ENCODE peak calls at places on chromosomes 3 and 15, in seven cellular contexts. N is sigmoid colon; Z is iPS DF 6.9; L is right atrium auricular region; U is breast epithelium; Q is CD4-positive, alpha-beta memory T cell; A is IMR-90. V is an unnamed sample. For H3K4me1, the result is how much of the 10 kb centered on the place peaks cover.

GRCh38 chr3:167777356-167777755 is 41.8 kb downstream of the SERPINI1 start:
- DNase-seq in N (no peak), Z (no peak), L (no peak), U (no peak), Q (no peak), A (no peak), V (no peak)

GRCh38 chr3:5317572-5317971 is 130.1 kb downstream of the EDEM1 start:
- DNase-seq in N (no peak), Z (no peak), L (no peak), U (no peak), Q (no peak), A (peak), V (no peak)

GRCh38 chr15:99120050-99120777 is 15.3 kb downstream of the SYNM start:
- DNase-seq in N (peak), Z (no peak), L (no peak), U (no peak), Q (no peak), A (no peak), V (no peak)

GRCh38 chr3:142972092-142972753 is 8.7 kb upstream of the PAQR9 start:
- DNase-seq in N (no peak), Z (no peak), L (no peak), U (no peak), Q (no peak), A (no peak), V (no peak)

GRCh38 chr3:193335031-193335430 is 43.5 kb downstream of the ATP13A5 start:
- DNase-seq in N (no peak), Z (no peak), L (no peak), U (no peak), Q (no peak), A (no peak), V (no peak)

GRCh38 chr3:29331830-29332637 is 51.2 kb downstream of the RBMS3 start:
- DNase-seq in N (no peak), Z (no peak), L (no peak), U (no peak), Q (no peak), A (no peak), V (no peak)

GRCh38 chr3:23183731-23184130 is 19.4 kb upstream of the UBE2E2 start:
- DNase-seq in N (no peak), Z (peak), L (no peak), U (no peak), Q (no peak), A (peak), V (no peak)

GRCh38 chr3:118267588-118267987 is 767.1 kb downstream of the IGSF11 start:
- DNase-seq in N (no peak), Z (no peak), L (no peak), U (no peak), Q (no peak), A (no peak), V (no peak)

GRCh38 chr15:40307421-40308165 is at the start of gene PLCB2:
- DNase-seq in N (peak), Z (no peak), L (no peak), U (no peak), Q (peak), A (no peak), V (peak)

GRCh38 chr3:155101398-155101797 is 21.3 kb downstream of the MME start:
- DNase-seq in N (no peak), Z (no peak), L (no peak), U (no peak), Q (no peak), A (peak), V (no peak)

GRCh38 chr3:853489-853888 is 239.3 kb upstream of the CNTN6 start:
- DNase-seq in N (no peak), Z (no peak), L (no peak), U (no peak), Q (no peak), A (no peak), V (no peak)

GRCh38 chr15:68817304-68818087 is 3.2 kb downstream of the ANP32A start:
- DNase-seq in N (peak), Z (no peak), L (no peak), U (peak), Q (peak), A (peak), V (peak)

GRCh38 chr3:23663246-23663645 is 142.5 kb upstream of the UBE2E1 start:
- DNase-seq in N (peak), Z (no peak), L (no peak), U (no peak), Q (no peak), A (no peak), V (no peak)

GRCh38 chr3:152772622-152773021 is 62.3 kb upstream of the P2RY1 start:
- DNase-seq in N (no peak), Z (no peak), L (no peak), U (no peak), Q (no peak), A (no peak), V (no peak)

GRCh38 chr3:99499235-99499798 is 139.1 kb upstream of the COL8A1 start:
- DNase-seq in N (no peak), Z (peak), L (no peak), U (no peak), Q (no peak), A (peak), V (no peak)

GRCh38 chr15:101481381-101481705 is 8.2 kb downstream of the PCSK6 start:
- DNase-seq in N (no peak), Z (no peak), L (no peak), U (no peak), Q (no peak), A (no peak), V (no peak)

GRCh38 chr15:98794754-98795153 is 146.4 kb downstream of the IGF1R start:
- DNase-seq in N (no peak), Z (no peak), L (no peak), U (no peak), Q (no peak), A (peak), V (no peak)

GRCh38 chr3:86563358-86563970 is 427.5 kb downstream of the VGLL3 start:
- DNase-seq in N (no peak), Z (no peak), L (no peak), U (no peak), Q (no peak), A (peak), V (no peak)

GRCh38 chr3:172726370-172726769 is 15.5 kb upstream of the NCEH1 start:
- DNase-seq in N (no peak), Z (no peak), L (no peak), U (no peak), Q (no peak), A (peak), V (no peak)

GRCh38 chr3:10511809-10512494 is 6.6 kb upstream of the ATP2B2 start:
- DNase-seq in N (no peak), Z (no peak), L (no peak), U (no peak), Q (no peak), A (peak), V (peak)

GRCh38 chr3:14244521-14244920 is 65.9 kb downstream of the LSM3 start:
- DNase-seq in N (no peak), Z (no peak), L (peak), U (no peak), Q (no peak), A (no peak), V (no peak)

GRCh38 chr15:31489801-31490646 is 163.4 kb downstream of the KLF13 start:
- DNase-seq in N (peak), Z (no peak), L (peak), U (no peak), Q (peak), A (peak), V (peak)

GRCh38 chr3:143865302-143865701 is 17.0 kb upstream of the SLC9A9 start:
- DNase-seq in N (no peak), Z (no peak), L (no peak), U (no peak), Q (no peak), A (peak), V (no peak)

GRCh38 chr3:32186097-32186496 is 52.4 kb upstream of the CMTM8 start:
- DNase-seq in N (no peak), Z (no peak), L (no peak), U (no peak), Q (no peak), A (no peak), V (no peak)

GRCh38 chr3:179415377-179415776 is 35.9 kb downstream of the GNB4 start:
- DNase-seq in N (no peak), Z (no peak), L (no peak), U (no peak), Q (no peak), A (no peak), V (no peak)

GRCh38 chr3:179410999-179411398 is 40.3 kb downstream of the GNB4 start:
- DNase-seq in N (no peak), Z (no peak), L (no peak), U (no peak), Q (no peak), A (no peak), V (no peak)

GRCh38 chr3:179418610-179419009 is 32.7 kb downstream of the GNB4 start:
- DNase-seq in N (no peak), Z (no peak), L (no peak), U (no peak), Q (no peak), A (no peak), V (no peak)

GRCh38 chr3:179416681-179417080 is 34.6 kb downstream of the GNB4 start:
- DNase-seq in N (no peak), Z (no peak), L (no peak), U (no peak), Q (no peak), A (peak), V (no peak)

DNA sequence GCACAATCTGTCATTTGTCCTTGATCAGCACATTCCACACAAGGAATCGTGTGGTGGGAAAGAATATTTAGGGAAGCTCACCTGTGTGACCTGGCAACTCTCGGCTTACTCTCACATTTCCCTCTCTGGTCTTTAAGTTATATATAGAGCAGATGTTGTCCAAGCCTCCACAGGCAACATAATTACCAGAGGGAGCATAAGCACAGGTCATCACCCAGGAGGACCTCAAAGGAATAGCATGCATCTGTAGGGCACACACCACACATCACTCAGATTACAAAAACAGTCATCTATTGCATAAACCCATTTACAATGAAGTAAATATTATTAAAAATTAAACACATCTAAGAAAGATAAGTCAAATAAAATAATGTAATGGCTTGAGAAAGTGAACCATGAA is 36.5 kb downstream of the GNB4 start:
- DNase-seq in N (no peak), Z (no peak), L (no peak), U (no peak), Q (no peak), A (no peak), V (no peak)
- H3K27ac ChIP-seq in N (no peak), Z (no peak), L (peak), U (no peak), Q (no peak), A (no peak), V (no peak)

GRCh38 chr3:73603771-73604171 is 21.0 kb downstream of the PDZRN3 start:
- DNase-seq in N (peak), Z (no peak), L (no peak), U (no peak), Q (no peak), A (peak), V (no peak)
- H3K4me1 ChIP-seq in N (half or more), Z (under half), L (half or more), U (under half), Q (under half), A (under half), V (under half)

GRCh38 chr15:61075741-61076140 is 153.4 kb downstream of the RORA start:
- DNase-seq in N (no peak), Z (no peak), L (no peak), U (no peak), Q (no peak), A (no peak), V (no peak)
- H3K4me3 ChIP-seq in N (no peak), Z (no peak), L (no peak), U (no peak), Q (no peak), A (no peak), V (no peak)

GRCh38 chr3:158739661-158740060 is 7.4 kb upstream of the RARRES1 start:
- DNase-seq in N (no peak), Z (no peak), L (no peak), U (no peak), Q (no peak), A (no peak), V (no peak)
- H3K27ac ChIP-seq in N (no peak), Z (no peak), L (no peak), U (peak), Q (no peak), A (no peak), V (no peak)

GRCh38 chr3:124833710-124834332 is 53.3 kb downstream of the ITGB5 start:
- DNase-seq in N (no peak), Z (no peak), L (no peak), U (no peak), Q (no peak), A (no peak), V (no peak)

GRCh38 chr3:124832782-124833709 is 54.1 kb downstream of the ITGB5 start:
- DNase-seq in N (no peak), Z (no peak), L (no peak), U (no peak), Q (no peak), A (peak), V (no peak)

GRCh38 chr3:124829819-124830554 is 57.2 kb downstream of the ITGB5 start:
- DNase-seq in N (peak), Z (no peak), L (peak), U (no peak), Q (no peak), A (no peak), V (no peak)

GRCh38 chr3:124829175-124829818 is 57.9 kb downstream of the ITGB5 start:
- DNase-seq in N (no peak), Z (no peak), L (peak), U (no peak), Q (no peak), A (no peak), V (no peak)

DNA sequence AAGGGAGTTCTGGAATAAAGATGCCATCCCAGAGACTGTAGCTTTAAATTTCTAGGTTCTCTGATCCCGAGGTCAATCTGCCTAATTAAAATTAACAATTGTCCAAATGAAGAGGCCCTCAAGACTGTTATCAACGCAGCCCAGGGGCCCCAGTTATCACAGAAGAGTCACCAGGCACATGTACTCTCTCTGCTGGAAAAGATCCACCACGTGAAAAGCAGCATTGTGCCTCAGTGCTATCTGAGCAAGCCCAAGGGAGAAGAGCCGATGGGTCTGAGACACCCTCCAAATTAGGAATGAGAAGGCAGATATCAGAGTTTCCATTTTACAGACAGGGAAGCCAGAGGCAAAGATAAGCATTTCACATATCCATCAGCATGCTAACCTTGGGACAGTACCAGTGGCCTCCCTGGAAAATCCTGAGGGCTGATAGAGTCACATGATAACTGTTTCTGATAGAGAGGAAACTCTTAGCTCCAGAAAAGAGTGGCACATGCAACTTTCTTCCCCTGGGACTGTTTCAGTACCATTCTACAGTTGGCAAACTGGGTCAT is 55.5 kb downstream of the ITGB5 start:
- DNase-seq in N (no peak), Z (no peak), L (peak), U (no peak), Q (no peak), A (no peak), V (no peak)
- H3K4me1 ChIP-seq in N (half or more), Z (under half), L (half or more), U (under half), Q (under half), A (under half), V (under half)

DNA sequence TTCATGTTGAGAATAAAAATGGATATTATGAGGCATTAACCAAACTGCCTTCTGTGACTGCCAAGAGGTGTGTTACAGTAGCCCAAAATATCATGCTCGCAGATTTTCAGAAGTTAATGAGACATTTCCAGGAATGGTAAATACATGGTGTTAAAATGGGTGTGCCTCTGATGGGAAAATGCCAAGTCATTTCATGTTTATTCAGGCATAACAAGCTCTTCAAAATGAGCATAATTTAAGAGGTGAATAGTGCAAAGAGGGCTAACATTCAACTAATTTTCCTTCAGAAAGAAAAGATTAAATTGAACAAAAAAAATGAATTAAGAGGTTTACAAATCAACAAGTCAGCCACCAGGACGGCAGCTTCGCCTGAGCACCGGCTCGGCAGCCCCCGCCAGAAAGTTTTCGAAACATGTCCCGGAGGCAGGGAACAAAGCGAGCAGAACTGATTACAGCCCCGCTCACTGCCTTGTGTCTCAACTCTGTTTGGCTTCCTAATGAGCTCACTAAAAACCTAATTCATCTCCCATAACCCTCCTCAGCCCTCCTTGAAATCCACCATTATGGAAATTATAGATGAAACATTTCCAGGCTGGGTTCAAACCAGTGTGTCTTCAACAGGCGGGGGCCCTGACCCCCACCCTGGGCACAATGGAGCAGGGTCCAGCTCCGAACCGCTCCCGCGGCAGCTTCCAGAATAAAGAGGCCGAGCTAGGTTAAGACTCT is 44.0 kb downstream of the MEIS2 start:
- DNase-seq in N (peak), Z (no peak), L (peak), U (no peak), Q (no peak), A (no peak), V (no peak)
- H3K4me3 ChIP-seq in N (no peak), Z (no peak), L (no peak), U (peak), Q (no peak), A (no peak), V (no peak)

V was measured in CD8-positive, alpha-beta memory T cell.